ENCODE peak calls at places on chromosome 22, in seven cellular contexts. One of them, this sample, is unnamed. For H3K4me1, the result is how much of the 10 kb centered on the place peaks cover.

GRCh38 chr22:35575116-35575748 is 34.6 kb downstream of the RASD2 start:
- DNase-seq in DND-41: peak
- DNase-seq in A549: no peak
- DNase-seq in neuronal stem cell: no peak
- DNase-seq in mesendoderm: no peak
- DNase-seq in SK-N-SH: peak
- DNase-seq in PC-9: no peak
- DNase-seq in this sample: peak

GRCh38 chr22:42270178-42270511 is 308 bp downstream of the TCF20 start:
- DNase-seq in PC-9: peak
- DNase-seq in A549: peak
- DNase-seq in neuronal stem cell: no peak
- DNase-seq in DND-41: no peak
- DNase-seq in SK-N-SH: no peak
- DNase-seq in mesendoderm: peak
- DNase-seq in this sample: no peak

GRCh38 chr22:28435271-28435825 is 244.3 kb downstream of the TTC28 start:
- DNase-seq in mesendoderm: no peak
- DNase-seq in SK-N-SH: no peak
- DNase-seq in neuronal stem cell: no peak
- DNase-seq in PC-9: peak
- DNase-seq in DND-41: no peak
- DNase-seq in A549: no peak
- DNase-seq in this sample: no peak

GRCh38 chr22:29202231-29203192 is 3.2 kb upstream of the EMID1 start:
- DNase-seq in mesendoderm: peak
- DNase-seq in A549: peak
- DNase-seq in neuronal stem cell: no peak
- DNase-seq in DND-41: peak
- DNase-seq in PC-9: no peak
- DNase-seq in SK-N-SH: peak
- DNase-seq in this sample: peak

GRCh38 chr22:48710410-48710809 is 1117.3 kb downstream of the BRD1 start:
- DNase-seq in PC-9: no peak
- DNase-seq in DND-41: no peak
- DNase-seq in neuronal stem cell: no peak
- DNase-seq in mesendoderm: no peak
- DNase-seq in A549: no peak
- DNase-seq in SK-N-SH: no peak
- DNase-seq in this sample: no peak

GRCh38 chr22:25210831-25211230 is 8.6 kb upstream of the CRYBB2 start:
- DNase-seq in A549: no peak
- DNase-seq in neuronal stem cell: no peak
- DNase-seq in SK-N-SH: no peak
- DNase-seq in DND-41: no peak
- DNase-seq in mesendoderm: no peak
- DNase-seq in PC-9: no peak
- DNase-seq in this sample: no peak

GRCh38 chr22:49372111-49372529 is 455.6 kb downstream of the BRD1 start:
- DNase-seq in DND-41: no peak
- DNase-seq in SK-N-SH: no peak
- DNase-seq in A549: no peak
- DNase-seq in neuronal stem cell: no peak
- DNase-seq in mesendoderm: no peak
- DNase-seq in PC-9: no peak
- DNase-seq in this sample: no peak

GRCh38 chr22:28143961-28144745 is 225.1 kb upstream of the PITPNB start:
- DNase-seq in DND-41: no peak
- DNase-seq in mesendoderm: no peak
- DNase-seq in PC-9: no peak
- DNase-seq in neuronal stem cell: no peak
- DNase-seq in SK-N-SH: no peak
- DNase-seq in A549: no peak
- DNase-seq in this sample: no peak

GRCh38 chr22:29816128-29816527 is 21.9 kb downstream of the ASCC2 start:
- DNase-seq in PC-9: no peak
- DNase-seq in mesendoderm: no peak
- DNase-seq in A549: no peak
- DNase-seq in DND-41: no peak
- DNase-seq in SK-N-SH: no peak
- DNase-seq in neuronal stem cell: no peak
- DNase-seq in this sample: no peak

GRCh38 chr22:48760481-48761238 is 1067.0 kb downstream of the BRD1 start:
- DNase-seq in SK-N-SH: no peak
- DNase-seq in A549: no peak
- DNase-seq in neuronal stem cell: no peak
- DNase-seq in mesendoderm: no peak
- DNase-seq in PC-9: no peak
- DNase-seq in DND-41: no peak
- DNase-seq in this sample: no peak

GRCh38 chr22:39567135-39567946 is 3.2 kb upstream of the CACNA1I start:
- DNase-seq in DND-41: peak
- DNase-seq in A549: no peak
- DNase-seq in PC-9: no peak
- DNase-seq in SK-N-SH: no peak
- DNase-seq in mesendoderm: no peak
- DNase-seq in neuronal stem cell: no peak
- DNase-seq in this sample: peak

GRCh38 chr22:28075260-28075981 is 156.4 kb upstream of the PITPNB start:
- DNase-seq in SK-N-SH: no peak
- DNase-seq in mesendoderm: peak
- DNase-seq in PC-9: peak
- DNase-seq in A549: peak
- DNase-seq in DND-41: no peak
- DNase-seq in neuronal stem cell: no peak
- DNase-seq in this sample: no peak

GRCh38 chr22:49934891-49935557 is 16.6 kb downstream of the CRELD2 start:
- DNase-seq in mesendoderm: no peak
- DNase-seq in DND-41: peak
- DNase-seq in neuronal stem cell: no peak
- DNase-seq in PC-9: peak
- DNase-seq in A549: peak
- DNase-seq in SK-N-SH: peak
- DNase-seq in this sample: peak

GRCh38 chr22:40368016-40368415 is 2.4 kb upstream of the SGSM3 start:
- DNase-seq in DND-41: no peak
- DNase-seq in neuronal stem cell: no peak
- DNase-seq in mesendoderm: no peak
- DNase-seq in A549: no peak
- DNase-seq in SK-N-SH: no peak
- DNase-seq in PC-9: no peak
- DNase-seq in this sample: no peak

GRCh38 chr22:35489225-35489624 is 51.4 kb upstream of the RASD2 start:
- DNase-seq in mesendoderm: no peak
- DNase-seq in neuronal stem cell: no peak
- DNase-seq in PC-9: peak
- DNase-seq in SK-N-SH: peak
- DNase-seq in DND-41: no peak
- DNase-seq in A549: no peak
- DNase-seq in this sample: no peak

GRCh38 chr22:29798801-29799200 is 31.6 kb downstream of the UQCR10 start:
- DNase-seq in DND-41: no peak
- DNase-seq in mesendoderm: no peak
- DNase-seq in SK-N-SH: no peak
- DNase-seq in A549: no peak
- DNase-seq in PC-9: peak
- DNase-seq in neuronal stem cell: no peak
- DNase-seq in this sample: no peak

GRCh38 chr22:50206599-50206998 is 5.8 kb downstream of the SELENOO start:
- DNase-seq in mesendoderm: peak
- DNase-seq in PC-9: no peak
- DNase-seq in A549: peak
- DNase-seq in SK-N-SH: peak
- DNase-seq in neuronal stem cell: no peak
- DNase-seq in DND-41: peak
- DNase-seq in this sample: peak

GRCh38 chr22:41048791-41049717 is 43.3 kb upstream of the EP300 start:
- DNase-seq in mesendoderm: peak
- DNase-seq in neuronal stem cell: peak
- DNase-seq in PC-9: peak
- DNase-seq in SK-N-SH: peak
- DNase-seq in DND-41: no peak
- DNase-seq in A549: no peak
- DNase-seq in this sample: no peak

GRCh38 chr22:26558246-26558895 is 31.6 kb downstream of the TPST2 start:
- DNase-seq in SK-N-SH: no peak
- DNase-seq in PC-9: no peak
- DNase-seq in mesendoderm: no peak
- DNase-seq in DND-41: no peak
- DNase-seq in neuronal stem cell: no peak
- DNase-seq in A549: no peak
- DNase-seq in this sample: no peak

GRCh38 chr22:21826204-21826603 is 41.2 kb downstream of the MAPK1 start:
- DNase-seq in mesendoderm: no peak
- DNase-seq in A549: no peak
- DNase-seq in PC-9: no peak
- DNase-seq in neuronal stem cell: no peak
- DNase-seq in DND-41: no peak
- DNase-seq in SK-N-SH: no peak
- DNase-seq in this sample: no peak

GRCh38 chr22:21828268-21828638 is 39.2 kb downstream of the MAPK1 start:
- DNase-seq in DND-41: no peak
- DNase-seq in SK-N-SH: no peak
- DNase-seq in A549: no peak
- DNase-seq in mesendoderm: no peak
- DNase-seq in neuronal stem cell: no peak
- DNase-seq in PC-9: no peak
- DNase-seq in this sample: no peak

GRCh38 chr22:21827628-21828267 is 39.7 kb downstream of the MAPK1 start:
- DNase-seq in SK-N-SH: no peak
- DNase-seq in mesendoderm: no peak
- DNase-seq in DND-41: no peak
- DNase-seq in PC-9: no peak
- DNase-seq in A549: no peak
- DNase-seq in neuronal stem cell: no peak
- DNase-seq in this sample: no peak

GRCh38 chr22:21823740-21824438 is 43.6 kb downstream of the MAPK1 start:
- DNase-seq in PC-9: no peak
- DNase-seq in A549: no peak
- DNase-seq in DND-41: no peak
- DNase-seq in SK-N-SH: no peak
- DNase-seq in neuronal stem cell: no peak
- DNase-seq in mesendoderm: no peak
- DNase-seq in this sample: no peak

GRCh38 chr22:21824439-21824912 is 43.0 kb downstream of the MAPK1 start:
- DNase-seq in mesendoderm: no peak
- DNase-seq in DND-41: no peak
- DNase-seq in PC-9: no peak
- DNase-seq in A549: no peak
- DNase-seq in SK-N-SH: no peak
- DNase-seq in neuronal stem cell: no peak
- DNase-seq in this sample: no peak
- H3K4me2 ChIP-seq in mesendoderm: no peak
- H3K4me2 ChIP-seq in DND-41: no peak
- H3K4me2 ChIP-seq in PC-9: no peak
- H3K4me2 ChIP-seq in A549: peak
- H3K4me2 ChIP-seq in SK-N-SH: peak
- H3K4me2 ChIP-seq in neuronal stem cell: no peak
- H3K4me2 ChIP-seq in this sample: no peak

GRCh38 chr22:45211848-45212247 is 28.8 kb downstream of the KIAA0930 start:
- DNase-seq in A549: peak
- DNase-seq in neuronal stem cell: no peak
- DNase-seq in SK-N-SH: no peak
- DNase-seq in mesendoderm: no peak
- DNase-seq in DND-41: no peak
- DNase-seq in PC-9: no peak
- DNase-seq in this sample: no peak
- H3K4me1 ChIP-seq in A549: under half
- H3K4me1 ChIP-seq in neuronal stem cell: under half
- H3K4me1 ChIP-seq in SK-N-SH: under half
- H3K4me1 ChIP-seq in mesendoderm: under half
- H3K4me1 ChIP-seq in DND-41: under half
- H3K4me1 ChIP-seq in PC-9: under half
- H3K4me1 ChIP-seq in this sample: under half

DNA sequence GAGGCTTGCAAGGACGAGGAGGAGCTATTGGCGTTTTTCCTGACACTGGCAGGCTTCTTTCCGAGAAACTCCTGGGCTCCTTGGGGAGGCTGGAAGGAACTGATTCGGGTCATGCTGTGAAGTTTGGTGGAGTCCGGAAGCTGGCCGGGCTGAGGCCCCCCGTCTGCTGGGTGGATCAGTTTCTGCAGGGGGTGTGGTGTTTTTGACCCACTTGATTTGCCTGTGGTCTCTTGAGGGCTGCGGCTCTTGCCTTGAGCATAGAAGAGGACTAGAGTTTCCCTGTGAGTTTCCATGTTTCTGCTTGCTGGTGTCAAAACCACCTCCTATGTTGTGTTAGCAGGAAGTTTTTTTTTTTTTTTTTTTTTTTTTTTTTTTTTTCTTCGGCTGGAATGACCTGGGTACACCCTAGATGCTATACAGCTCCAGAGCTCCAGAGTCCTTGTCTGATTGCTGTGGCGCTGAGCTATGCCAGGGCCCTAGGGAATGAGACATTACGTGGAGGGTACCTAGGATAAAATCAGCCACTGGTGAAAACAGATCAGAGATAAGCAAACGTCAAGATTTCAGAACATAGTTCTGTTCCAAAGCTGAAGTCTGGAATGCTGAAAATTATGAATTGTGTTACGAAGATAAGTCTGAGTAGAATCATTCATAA is 728 bp downstream of the TBC1D22A start:
- DNase-seq in DND-41: peak
- DNase-seq in A549: no peak
- DNase-seq in PC-9: no peak
- DNase-seq in SK-N-SH: peak
- DNase-seq in neuronal stem cell: no peak
- DNase-seq in mesendoderm: peak
- DNase-seq in this sample: peak
- H3K4me2 ChIP-seq in DND-41: peak
- H3K4me2 ChIP-seq in A549: peak
- H3K4me2 ChIP-seq in PC-9: peak
- H3K4me2 ChIP-seq in SK-N-SH: peak
- H3K4me2 ChIP-seq in neuronal stem cell: peak
- H3K4me2 ChIP-seq in mesendoderm: peak
- H3K4me2 ChIP-seq in this sample: peak

GRCh38 chr22:20794132-20794990 is 20.4 kb downstream of the SERPIND1 start:
- DNase-seq in DND-41: no peak
- DNase-seq in SK-N-SH: no peak
- DNase-seq in mesendoderm: no peak
- DNase-seq in A549: no peak
- DNase-seq in neuronal stem cell: no peak
- DNase-seq in PC-9: no peak
- DNase-seq in this sample: no peak

GRCh38 chr22:20793386-20794131 is 19.6 kb downstream of the SERPIND1 start:
- DNase-seq in A549: no peak
- DNase-seq in SK-N-SH: no peak
- DNase-seq in mesendoderm: no peak
- DNase-seq in PC-9: no peak
- DNase-seq in DND-41: no peak
- DNase-seq in neuronal stem cell: no peak
- DNase-seq in this sample: no peak

GRCh38 chr22:20792966-20793332 is 19.0 kb downstream of the SERPIND1 start:
- DNase-seq in mesendoderm: no peak
- DNase-seq in A549: no peak
- DNase-seq in DND-41: no peak
- DNase-seq in PC-9: no peak
- DNase-seq in SK-N-SH: no peak
- DNase-seq in neuronal stem cell: no peak
- DNase-seq in this sample: no peak

GRCh38 chr22:20795014-20795413 is 21.1 kb downstream of the SERPIND1 start:
- DNase-seq in PC-9: no peak
- DNase-seq in neuronal stem cell: no peak
- DNase-seq in DND-41: no peak
- DNase-seq in SK-N-SH: no peak
- DNase-seq in mesendoderm: no peak
- DNase-seq in A549: no peak
- DNase-seq in this sample: no peak

GRCh38 chr22:20792221-20792965 is 18.5 kb downstream of the SERPIND1 start:
- DNase-seq in mesendoderm: no peak
- DNase-seq in A549: no peak
- DNase-seq in SK-N-SH: no peak
- DNase-seq in neuronal stem cell: no peak
- DNase-seq in PC-9: no peak
- DNase-seq in DND-41: no peak
- DNase-seq in this sample: no peak
- H3K4me1 ChIP-seq in mesendoderm: under half
- H3K4me1 ChIP-seq in A549: under half
- H3K4me1 ChIP-seq in SK-N-SH: under half
- H3K4me1 ChIP-seq in neuronal stem cell: under half
- H3K4me1 ChIP-seq in PC-9: under half
- H3K4me1 ChIP-seq in DND-41: under half
- H3K4me1 ChIP-seq in this sample: under half